ENCODE peak calls at places on chromosomes 13 and 19, in six cellular contexts. U is HepG2, T is upper lobe of left lung, D is K562, E is GM12878, B is A549. Q is an unnamed sample.

GRCh38 chr13:113960276-113960948 is 13.5 kb downstream of the C13orf46 start:
- ATAC-seq in U (no peak), T (no peak), D (no peak), E (no peak), B (no peak), Q (no peak)

GRCh38 chr13:45219123-45219891 is 18.5 kb upstream of the KCTD4 start:
- ATAC-seq in U (peak; percentile 92), T (no peak), D (no peak), E (no peak), B (no peak), Q (no peak)

GRCh38 chr13:33109801-33110200 is 93.6 kb downstream of the KL start:
- ATAC-seq in U (peak; percentile 48), T (no peak), D (peak; percentile 78), E (peak; percentile 73), B (no peak), Q (no peak)

GRCh38 chr19:28307963-28308362 is 905.0 kb downstream of the UQCRFS1 start:
- ATAC-seq in U (no peak), T (no peak), D (no peak), E (no peak), B (no peak), Q (no peak)

GRCh38 chr13:81116461-81117282 is 775.7 kb upstream of the SPRY2 start:
- ATAC-seq in U (no peak), T (no peak), D (no peak), E (peak; percentile 77), B (no peak), Q (no peak)

GRCh38 chr19:55712804-55713631 is 25.2 kb downstream of the NLRP9 start:
- ATAC-seq in U (no peak), T (no peak), D (no peak), E (no peak), B (no peak), Q (no peak)

GRCh38 chr19:16496613-16496983 is 404 bp downstream of the C19orf44 start:
- ATAC-seq in U (no peak), T (no peak), D (no peak), E (no peak), B (peak; percentile 26), Q (peak; percentile 23)

GRCh38 chr13:114173753-114174152 is 5.3 kb upstream of the CFAP97D2 start:
- ATAC-seq in U (no peak), T (no peak), D (no peak), E (no peak), B (no peak), Q (no peak)

GRCh38 chr19:12825259-12826131 is 8.9 kb downstream of the RTBDN start:
- ATAC-seq in U (peak; percentile 76), T (no peak), D (peak; percentile 90), E (peak; percentile 53), B (peak; percentile 72), Q (no peak)

GRCh38 chr19:8641221-8641907 is 10.9 kb downstream of the NFILZ start:
- ATAC-seq in U (no peak), T (no peak), D (no peak), E (no peak), B (no peak), Q (no peak)

GRCh38 chr13:24159921-24160324 is 597 bp upstream of the SPATA13 start:
- ATAC-seq in U (peak; percentile 20), T (no peak), D (no peak), E (no peak), B (no peak), Q (no peak)

GRCh38 chr13:21534760-21535159 is 69.2 kb downstream of the MICU2 start:
- ATAC-seq in U (no peak), T (no peak), D (no peak), E (no peak), B (no peak), Q (no peak)

GRCh38 chr19:2451138-2451537 is 5.6 kb downstream of the LMNB2 start:
- ATAC-seq in U (no peak), T (no peak), D (no peak), E (no peak), B (no peak), Q (no peak)

GRCh38 chr13:89401209-89401810 is 1730.1 kb downstream of the SLITRK5 start:
- ATAC-seq in U (no peak), T (no peak), D (no peak), E (no peak), B (no peak), Q (no peak)

GRCh38 chr19:6543866-6544347 is 13.1 kb downstream of the TNFSF9 start:
- ATAC-seq in U (no peak), T (no peak), D (no peak), E (peak; percentile 84), B (no peak), Q (no peak)

GRCh38 chr13:79745141-79745540 is 264.2 kb downstream of the NDFIP2 start:
- ATAC-seq in U (no peak), T (no peak), D (no peak), E (no peak), B (no peak), Q (no peak)

GRCh38 chr19:21612403-21612872 is 107.0 kb downstream of the ZNF429 start:
- ATAC-seq in U (no peak), T (no peak), D (peak; percentile 61), E (no peak), B (no peak), Q (no peak)

GRCh38 chr19:18651300-18651699 is 14.5 kb downstream of the KLHL26 start:
- ATAC-seq in U (no peak), T (no peak), D (no peak), E (no peak), B (no peak), Q (no peak)

GRCh38 chr19:14127929-14128509 is 8.4 kb downstream of the ASF1B start:
- ATAC-seq in U (no peak), T (peak; percentile 68), D (no peak), E (peak; percentile 84), B (no peak), Q (peak; percentile 61)

GRCh38 chr19:37987356-37988332 is 80.6 kb downstream of the SIPA1L3 start:
- ATAC-seq in U (peak; percentile 56), T (no peak), D (peak; percentile 91), E (peak; percentile 77), B (no peak), Q (no peak)

GRCh38 chr13:20126460-20127262 is 34.2 kb downstream of the GJA3 start:
- ATAC-seq in U (no peak), T (no peak), D (no peak), E (no peak), B (no peak), Q (no peak)

GRCh38 chr13:67150608-67151007 is 79.5 kb downstream of the PCDH9 start:
- ATAC-seq in U (no peak), T (no peak), D (no peak), E (no peak), B (no peak), Q (no peak)

GRCh38 chr13:98761979-98762616 is 9.6 kb upstream of the SLC15A1 start:
- ATAC-seq in U (peak; percentile 57), T (no peak), D (no peak), E (peak; percentile 59), B (no peak), Q (no peak)

GRCh38 chr13:104196611-104197010 is 1130.4 kb upstream of the SLC10A2 start:
- ATAC-seq in U (no peak), T (no peak), D (no peak), E (no peak), B (no peak), Q (no peak)

GRCh38 chr19:55353356-55353802 is 1.1 kb downstream of the COX6B2 start:
- ATAC-seq in U (no peak), T (no peak), D (no peak), E (no peak), B (peak; percentile 11), Q (no peak)

GRCh38 chr19:1241417-1242095 is at the start of gene ATP5F1D:
- ATAC-seq in U (peak; percentile 26), T (peak; percentile 83), D (peak; percentile 73), E (peak; percentile 80), B (peak; percentile 51), Q (peak; percentile 74)
- TF ChIP-seq EP300 in U (no peak), T (no peak), D (peak; percentile 52), E (no peak), B (no peak), Q (no peak)

DNA sequence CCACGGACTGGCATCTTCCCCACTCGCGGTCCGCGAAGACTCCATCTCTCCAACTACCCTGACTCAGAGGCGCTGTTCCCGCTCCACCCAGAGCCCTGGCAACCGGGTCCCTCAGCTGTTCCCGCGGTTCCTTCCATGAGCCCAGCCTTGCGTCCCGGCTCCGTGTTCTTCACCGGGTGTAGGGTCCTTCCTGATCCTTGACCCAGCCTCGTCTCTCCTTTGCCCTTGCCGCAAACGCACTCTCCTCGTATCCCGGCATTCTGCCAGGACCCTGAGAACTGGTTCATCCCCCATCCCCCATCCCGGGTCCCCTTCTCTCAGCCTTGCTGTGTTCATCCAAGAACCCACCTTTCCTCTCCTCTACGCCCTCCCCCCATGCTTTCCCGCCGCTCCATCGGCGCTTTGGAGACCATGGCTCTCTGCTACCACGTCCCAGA is 705 bp downstream of the ICAM5 start:
- ATAC-seq in U (peak; percentile 1), T (no peak), D (no peak), E (no peak), B (peak; percentile 6), Q (no peak)
- TF ChIP-seq EP300 in U (no peak), T (no peak), D (no peak), E (no peak), B (no peak), Q (no peak)

GRCh38 chr13:50125306-50125555 is 110.0 kb downstream of the KCNRG start:
- ATAC-seq in U (peak; percentile 10), T (no peak), D (peak; percentile 5), E (peak; percentile 11), B (no peak), Q (peak; percentile 0)

GRCh38 chr13:50124536-50125305 is 109.5 kb downstream of the KCNRG start:
- ATAC-seq in U (peak; percentile 65), T (peak; percentile 8), D (peak; percentile 74), E (peak; percentile 42), B (peak; percentile 57), Q (peak; percentile 8)

GRCh38 chr13:50123002-50123401 is 107.8 kb downstream of the KCNRG start:
- ATAC-seq in U (no peak), T (no peak), D (no peak), E (no peak), B (no peak), Q (no peak)

GRCh38 chr13:50123515-50123861 is 108.2 kb downstream of the KCNRG start:
- ATAC-seq in U (no peak), T (no peak), D (no peak), E (peak; percentile 1), B (no peak), Q (no peak)

GRCh38 chr13:50123862-50124535 is 108.8 kb downstream of the KCNRG start:
- ATAC-seq in U (peak; percentile 75), T (peak; percentile 94), D (peak; percentile 83), E (peak; percentile 80), B (peak; percentile 78), Q (peak; percentile 88)
- TF ChIP-seq EP300 in U (no peak), T (no peak), D (peak; percentile 32), E (no peak), B (no peak), Q (no peak)

DNA sequence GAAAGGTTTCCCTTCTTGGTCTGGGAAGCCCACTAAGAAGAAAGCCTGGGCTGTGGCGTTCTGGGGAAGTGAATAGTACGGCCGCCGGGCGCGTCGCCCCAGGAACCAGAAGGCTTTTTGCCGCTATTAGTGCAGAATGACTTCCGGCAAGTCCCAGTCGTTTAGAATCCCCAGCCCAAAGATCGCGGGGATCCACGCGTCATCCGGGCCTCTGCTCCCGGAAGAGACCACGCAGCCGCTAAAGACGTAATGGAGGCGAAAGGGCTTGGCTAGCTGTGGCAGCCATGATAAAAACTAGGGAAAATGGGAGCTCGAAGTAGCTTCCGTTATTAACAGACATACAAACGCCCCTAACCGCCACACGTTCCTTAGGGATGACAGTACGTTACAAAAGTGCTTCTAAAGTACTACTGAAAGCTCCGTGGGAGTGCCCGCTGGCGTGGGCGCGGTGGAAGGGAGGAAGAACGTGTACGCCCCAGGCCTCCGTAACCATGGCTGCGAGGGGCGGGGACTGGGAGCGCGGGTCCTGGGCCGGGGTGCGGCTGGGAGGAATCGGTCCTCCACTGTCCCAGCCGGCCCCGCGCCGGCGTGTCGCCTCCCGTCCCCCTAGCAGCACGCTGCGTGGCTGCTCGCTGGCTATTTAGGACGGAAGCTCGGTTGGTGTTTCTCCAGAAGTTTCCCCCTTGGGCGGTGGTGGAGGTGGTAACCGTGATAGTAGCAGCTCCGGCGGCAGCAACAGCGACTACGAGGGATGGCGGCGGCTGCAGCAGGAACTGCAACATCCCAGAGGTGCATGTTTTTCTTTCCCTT is at the start of gene SUGT1:
- ATAC-seq in U (peak; percentile 98), T (peak; percentile 100), D (peak; percentile 96), E (peak; percentile 96), B (peak; percentile 97), Q (peak; percentile 99)
- TF ChIP-seq EP300 in U (no peak), T (no peak), D (no peak), E (no peak), B (no peak), Q (no peak)

Q was measured in gastroesophageal sphincter.